ENCODE peak calls at places on chromosomes 6 and 20, in six cellular contexts. C is neuronal stem cell, U is H1, N is IMR-90, J is mesendoderm, I is mesenchymal stem cell. O is an unnamed sample. For H3K27me3, the result is how much of the 10 kb centered on the place peaks cover.

GRCh38 chr6:162538643-162539064 is 188.9 kb downstream of the PRKN start:
- DNase-seq in C (no peak), I (no peak), U (no peak), J (no peak), N (no peak), O (no peak)

GRCh38 chr20:40897177-40897700 is 131.4 kb upstream of the TOP1 start:
- DNase-seq in J (no peak), C (no peak), U (no peak), I (no peak), N (peak), O (no peak)

GRCh38 chr20:32252189-32252588 is 25.3 kb upstream of the KIF3B start:
- DNase-seq in U (no peak), C (no peak), J (no peak), I (no peak), N (no peak), O (no peak)

GRCh38 chr6:20919677-20920385 is 385.6 kb downstream of the CDKAL1 start:
- DNase-seq in N (peak), C (no peak), U (no peak), J (peak), I (no peak), O (no peak)

GRCh38 chr20:11921326-11921725 is 3.6 kb downstream of the BTBD3 start:
- DNase-seq in N (no peak), I (no peak), U (no peak), J (no peak), C (no peak), O (no peak)

GRCh38 chr6:56860466-56860865 is 94.4 kb upstream of the BEND6 start:
- DNase-seq in J (peak), C (no peak), N (peak), U (no peak), I (peak), O (no peak)

GRCh38 chr20:44747166-44748004 is 1.7 kb downstream of the KCNK15 start:
- DNase-seq in U (peak), J (peak), I (peak), C (peak), N (peak), O (peak)

GRCh38 chr6:111237757-111238260 is 150.5 kb downstream of the SLC16A10 start:
- DNase-seq in C (no peak), J (no peak), N (peak), U (no peak), I (no peak), O (no peak)

GRCh38 chr6:25006565-25007001 is 70.8 kb upstream of the RIPOR2 start:
- DNase-seq in J (no peak), I (peak), C (no peak), U (no peak), N (no peak), O (no peak)

GRCh38 chr6:23089981-23090380 is 520.6 kb downstream of the HDGFL1 start:
- DNase-seq in I (no peak), N (no peak), U (no peak), C (no peak), J (no peak), O (no peak)

GRCh38 chr20:24745206-24745605 is 203.9 kb upstream of the CST7 start:
- DNase-seq in J (no peak), C (no peak), N (no peak), U (no peak), I (no peak), O (peak)

GRCh38 chr20:24747881-24748595 is 201.0 kb upstream of the CST7 start:
- DNase-seq in J (no peak), I (no peak), N (no peak), U (no peak), C (no peak), O (peak)

GRCh38 chr20:24745617-24746350 is 203.3 kb upstream of the CST7 start:
- DNase-seq in C (no peak), U (no peak), J (no peak), I (no peak), N (no peak), O (peak)

GRCh38 chr20:24747015-24747712 is 201.9 kb upstream of the CST7 start:
- DNase-seq in I (no peak), N (no peak), U (no peak), J (no peak), C (no peak), O (peak)

GRCh38 chr20:24746351-24746685 is 202.8 kb upstream of the CST7 start:
- DNase-seq in I (no peak), N (no peak), U (no peak), J (no peak), C (no peak), O (peak)
- H2BK15ac ChIP-seq in I (no peak), N (no peak), U (no peak), J (no peak), C (no peak), O (no peak)

GRCh38 chr6:167470101-167470835 is 145.4 kb downstream of the TTLL2 start:
- DNase-seq in N (no peak), I (no peak), C (no peak), U (no peak), J (no peak), O (no peak)

GRCh38 chr6:167467793-167468431 is 143.0 kb downstream of the TTLL2 start:
- DNase-seq in U (no peak), N (no peak), I (no peak), J (no peak), C (no peak), O (no peak)

GRCh38 chr6:167470836-167471547 is 146.1 kb downstream of the TTLL2 start:
- DNase-seq in N (no peak), J (no peak), U (no peak), I (no peak), C (no peak), O (no peak)

GRCh38 chr6:167469101-167469500 is 144.2 kb downstream of the TTLL2 start:
- DNase-seq in U (no peak), J (no peak), C (no peak), I (no peak), N (no peak), O (no peak)

DNA sequence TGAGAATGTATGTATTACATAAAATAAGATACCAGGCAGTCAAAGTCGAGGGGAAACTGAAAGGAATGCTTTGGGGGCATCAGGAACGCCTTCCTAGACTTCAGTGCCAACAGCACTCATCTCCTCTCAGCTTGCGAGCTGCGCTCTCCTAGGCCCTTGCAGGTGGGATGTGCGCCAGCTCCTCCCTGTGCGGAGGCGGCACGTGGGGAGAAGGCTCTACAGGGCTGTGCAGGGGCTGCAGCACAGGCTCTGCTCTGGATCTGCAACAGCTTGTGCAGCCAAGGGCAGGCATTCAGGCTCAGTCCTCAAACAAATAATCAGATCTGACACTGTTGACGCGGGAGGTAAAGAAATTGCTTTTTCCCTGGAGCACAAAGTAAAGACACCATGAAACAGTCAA is 144.8 kb downstream of the TTLL2 start:
- DNase-seq in J (no peak), C (no peak), I (no peak), U (no peak), N (no peak), O (no peak)
- H3K27me3 ChIP-seq in J (under half), C (under half), I (under half), U (under half), N (under half), O (under half)

DNA sequence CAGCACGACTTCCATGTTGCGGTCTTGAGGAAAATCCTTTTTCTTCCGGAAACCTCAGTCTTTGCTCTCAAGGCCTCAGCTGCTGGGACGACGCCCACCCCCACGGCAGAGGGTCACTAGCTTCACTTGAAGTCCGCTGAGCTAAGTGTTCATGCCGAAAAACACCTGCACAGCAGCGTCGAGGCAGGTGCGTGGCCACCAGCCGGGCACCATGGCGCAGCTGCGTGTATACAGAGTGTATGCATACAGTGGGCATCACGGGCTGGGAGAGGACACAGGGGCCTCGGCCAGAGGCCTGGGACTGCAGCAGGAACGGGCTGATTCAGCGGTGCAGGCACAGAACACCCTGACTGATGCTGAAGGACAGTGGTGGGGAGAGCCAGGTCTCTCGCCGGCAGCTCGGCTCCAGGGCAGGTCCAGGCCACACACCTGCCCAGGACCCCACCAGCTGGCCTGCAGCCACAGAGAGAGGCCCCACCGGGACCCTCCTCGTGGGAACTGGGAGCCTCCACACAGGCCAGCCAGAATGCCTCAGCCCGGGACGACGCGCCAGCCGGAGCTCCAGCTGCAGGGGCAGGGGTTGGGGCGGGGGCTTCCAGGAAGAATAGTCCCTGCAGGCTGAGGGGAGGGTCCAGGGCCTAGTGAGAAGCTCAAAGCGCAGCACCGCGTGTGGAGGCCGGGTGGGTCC is 20.0 kb downstream of the KCNQ2 start:
- DNase-seq in U (no peak), C (no peak), N (no peak), I (no peak), J (no peak), O (no peak)
- H2BK15ac ChIP-seq in U (peak), C (no peak), N (no peak), I (no peak), J (no peak), O (no peak)

GRCh38 chr20:56953055-56953586 is 313.3 kb downstream of the BMP7 start:
- DNase-seq in C (no peak), N (no peak), U (no peak), I (no peak), J (no peak), O (no peak)

GRCh38 chr20:56956536-56956935 is 309.9 kb downstream of the BMP7 start:
- DNase-seq in N (no peak), C (no peak), J (no peak), U (no peak), I (no peak), O (no peak)

GRCh38 chr20:56955673-56956072 is 310.8 kb downstream of the BMP7 start:
- DNase-seq in N (no peak), U (no peak), C (no peak), J (no peak), I (no peak), O (no peak)

GRCh38 chr20:56949318-56949717 is 317.1 kb downstream of the BMP7 start:
- DNase-seq in C (no peak), I (no peak), J (peak), U (no peak), N (no peak), O (peak)

GRCh38 chr20:56952258-56952929 is 314.0 kb downstream of the BMP7 start:
- DNase-seq in I (no peak), C (no peak), N (no peak), J (no peak), U (no peak), O (no peak)
- H3K27me3 ChIP-seq in I (half or more), C (under half), N (under half), J (under half), U (under half), O (under half)

GRCh38 chr6:4763921-4764320 is 12.3 kb upstream of the CDYL start:
- DNase-seq in N (no peak), U (no peak), J (no peak), I (no peak), C (no peak), O (no peak)

GRCh38 chr6:4762294-4762693 is 13.9 kb upstream of the CDYL start:
- DNase-seq in C (no peak), U (no peak), I (no peak), N (no peak), J (no peak), O (no peak)

GRCh38 chr6:4756247-4756646 is 20.0 kb upstream of the CDYL start:
- DNase-seq in C (no peak), J (no peak), U (no peak), N (peak), I (peak), O (no peak)

GRCh38 chr6:4760773-4761172 is 15.4 kb upstream of the CDYL start:
- DNase-seq in J (no peak), C (no peak), U (no peak), I (no peak), N (no peak), O (no peak)

DNA sequence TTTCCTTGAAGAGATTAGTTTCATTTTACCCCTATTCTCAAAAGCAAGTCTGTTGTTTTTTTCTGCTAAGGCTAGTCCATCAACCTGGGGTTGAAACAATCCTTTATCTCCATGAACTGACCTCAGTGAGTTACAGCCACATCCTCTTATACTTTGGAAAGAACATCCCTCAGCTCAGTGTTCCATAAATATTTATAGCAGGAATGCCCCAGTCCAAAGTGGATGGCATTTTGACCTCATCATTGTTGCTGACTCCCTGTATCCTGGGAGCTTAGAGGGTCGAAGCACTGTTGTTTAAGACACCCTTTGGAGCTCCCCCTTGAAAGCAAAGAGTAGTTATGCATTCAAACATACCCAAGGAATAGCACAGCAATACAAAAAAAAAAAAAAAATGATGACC is 16.2 kb upstream of the CDYL start:
- DNase-seq in J (no peak), C (no peak), I (peak), N (no peak), U (no peak), O (no peak)
- H2BK15ac ChIP-seq in J (no peak), C (no peak), I (no peak), N (no peak), U (no peak), O (no peak)

GRCh38 chr20:37905969-37906613 is 3.2 kb downstream of the VSTM2L start:
- DNase-seq in I (no peak), N (no peak), U (no peak), C (no peak), J (no peak), O (no peak)
- H3K27me3 ChIP-seq in I (half or more), N (half or more), U (under half), C (under half), J (under half), O (under half)

GRCh38 chr20:46148313-46149213 is 30.4 kb downstream of the CD40 start:
- DNase-seq in C (no peak), J (peak), N (no peak), U (no peak), I (no peak), O (no peak)
- H2BK15ac ChIP-seq in C (no peak), J (no peak), N (no peak), U (no peak), I (no peak), O (no peak)

GRCh38 chr20:16404171-16404570 is 169.1 kb downstream of the KIF16B start:
- DNase-seq in N (no peak), C (no peak), U (no peak), I (no peak), J (no peak), O (no peak)
- H3K27me3 ChIP-seq in N (under half), C (under half), U (under half), I (under half), J (under half), O (under half)

DNA sequence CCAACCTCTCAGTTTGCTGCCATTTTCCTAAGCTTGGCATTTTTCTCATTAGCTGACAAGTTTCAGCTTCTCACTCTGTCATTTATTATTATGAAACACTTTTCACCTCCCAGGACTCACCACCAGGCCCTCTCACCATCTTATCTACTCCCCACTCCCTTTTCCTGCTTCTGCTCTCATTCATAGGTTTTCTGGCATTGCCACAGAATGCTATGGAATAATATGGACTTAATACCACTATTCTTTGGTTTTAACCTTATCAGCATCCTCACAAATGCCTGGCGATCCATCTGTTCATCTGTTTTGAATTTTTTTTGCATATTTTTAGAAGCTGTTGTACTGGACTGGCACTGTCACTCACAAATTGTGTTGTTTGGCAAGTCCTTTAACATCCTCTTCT is 16.4 kb upstream of the LAMA4 start:
- DNase-seq in J (no peak), I (no peak), N (no peak), C (no peak), U (no peak), O (no peak)
- H2BK15ac ChIP-seq in J (no peak), I (no peak), N (no peak), C (no peak), U (no peak), O (no peak)